ENCODE peak calls at places on chromosome 15, in four cellular contexts. I is B cell, H is DMS 273 treated with DMSO at 0.1 percent for 48 hours, P is kidney tubule cell. L is an unnamed sample.

GRCh38 chr15:23052522-23052921 is 13.2 kb upstream of the TUBGCP5 start:
- DNase-seq in I (no peak), H (no peak), P (no peak), L (no peak)

GRCh38 chr15:80953001-80953952 is 36.3 kb downstream of the MESD start:
- DNase-seq in I (no peak), H (no peak), P (no peak), L (no peak)

GRCh38 chr15:55897560-55898336 is 95.7 kb downstream of the NEDD4 start:
- DNase-seq in I (no peak), H (no peak), P (peak; percentile 80), L (no peak)

GRCh38 chr15:56839641-56840040 is 78.8 kb upstream of the TCF12 start:
- DNase-seq in I (no peak), H (no peak), P (no peak), L (no peak)

GRCh38 chr15:55196011-55196410 is 730 bp downstream of the RSL24D1 start:
- DNase-seq in I (no peak), H (no peak), P (no peak), L (no peak)

GRCh38 chr15:35992791-35993190 is 446.8 kb upstream of the DPH6 start:
- DNase-seq in I (no peak), H (no peak), P (no peak), L (no peak)

GRCh38 chr15:88835119-88835518 is 31.9 kb downstream of the ACAN start:
- DNase-seq in I (no peak), H (no peak), P (no peak), L (no peak)

GRCh38 chr15:80031841-80032240 is 27.6 kb upstream of the ZFAND6 start:
- DNase-seq in I (no peak), H (no peak), P (peak; percentile 23), L (peak; percentile 16)

GRCh38 chr15:66948294-66948693 is 117.1 kb upstream of the SMAD3 start:
- DNase-seq in I (no peak), H (no peak), P (peak; percentile 56), L (no peak)

GRCh38 chr15:35206060-35206675 is 121.1 kb upstream of the NANOGP8 start:
- DNase-seq in I (no peak), H (no peak), P (peak; percentile 16), L (no peak)

GRCh38 chr15:85707519-85708338 is 87.0 kb downstream of the KLHL25 start:
- DNase-seq in I (no peak), H (peak; percentile 17), P (peak; percentile 36), L (no peak)